ENCODE peak calls at places on chromosome 13, in four cellular contexts. One of them, this sample, is unnamed. For H3K4me1, the result is how much of the 10 kb centered on the place peaks cover.

GRCh38 chr13:33578786-33579185 is 239.2 kb upstream of the RFC3 start:
- DNase-seq in SJCRH30: no peak
- DNase-seq in neuronal stem cell: no peak
- DNase-seq in cardiac muscle cell: peak
- DNase-seq in this sample: no peak

GRCh38 chr13:73370066-73370465 is 311.3 kb downstream of the KLF5 start:
- DNase-seq in SJCRH30: no peak
- DNase-seq in neuronal stem cell: no peak
- DNase-seq in cardiac muscle cell: no peak
- DNase-seq in this sample: no peak

GRCh38 chr13:24664726-24665409 is 15.3 kb upstream of the ATP12A start:
- DNase-seq in SJCRH30: no peak
- DNase-seq in cardiac muscle cell: no peak
- DNase-seq in neuronal stem cell: no peak
- DNase-seq in this sample: no peak

GRCh38 chr13:76473552-76474134 is 412.6 kb downstream of the KCTD12 start:
- DNase-seq in neuronal stem cell: peak
- DNase-seq in cardiac muscle cell: peak
- DNase-seq in SJCRH30: peak
- DNase-seq in this sample: peak

GRCh38 chr13:44088911-44089851 is 209.5 kb downstream of the LACC1 start:
- DNase-seq in SJCRH30: no peak
- DNase-seq in neuronal stem cell: no peak
- DNase-seq in cardiac muscle cell: no peak
- DNase-seq in this sample: no peak

GRCh38 chr13:73060251-73061160 is 1.7 kb downstream of the KLF5 start:
- DNase-seq in cardiac muscle cell: peak
- DNase-seq in SJCRH30: peak
- DNase-seq in neuronal stem cell: peak
- DNase-seq in this sample: peak

GRCh38 chr13:21638319-21639282 is 32.3 kb upstream of the FGF9 start:
- DNase-seq in SJCRH30: no peak
- DNase-seq in neuronal stem cell: peak
- DNase-seq in cardiac muscle cell: peak
- DNase-seq in this sample: no peak

GRCh38 chr13:58655086-58655485 is 1023.5 kb downstream of the PCDH17 start:
- DNase-seq in SJCRH30: no peak
- DNase-seq in neuronal stem cell: no peak
- DNase-seq in cardiac muscle cell: no peak
- DNase-seq in this sample: no peak

GRCh38 chr13:88464851-88465250 is 793.7 kb downstream of the SLITRK5 start:
- DNase-seq in cardiac muscle cell: no peak
- DNase-seq in neuronal stem cell: no peak
- DNase-seq in SJCRH30: no peak
- DNase-seq in this sample: no peak

GRCh38 chr13:77291779-77292178 is 35.1 kb downstream of the MYCBP2 start:
- DNase-seq in cardiac muscle cell: no peak
- DNase-seq in neuronal stem cell: no peak
- DNase-seq in SJCRH30: no peak
- DNase-seq in this sample: no peak

GRCh38 chr13:34401741-34402140 is 540.3 kb upstream of the NBEA start:
- DNase-seq in cardiac muscle cell: no peak
- DNase-seq in neuronal stem cell: no peak
- DNase-seq in SJCRH30: no peak
- DNase-seq in this sample: no peak

GRCh38 chr13:79904581-79904980 is 423.6 kb downstream of the NDFIP2 start:
- DNase-seq in neuronal stem cell: no peak
- DNase-seq in cardiac muscle cell: no peak
- DNase-seq in SJCRH30: no peak
- DNase-seq in this sample: no peak

GRCh38 chr13:91119643-91120042 is 227.8 kb upstream of the MIR17HG start:
- DNase-seq in SJCRH30: no peak
- DNase-seq in neuronal stem cell: no peak
- DNase-seq in cardiac muscle cell: no peak
- DNase-seq in this sample: no peak

GRCh38 chr13:60583196-60583908 is 186.3 kb downstream of the TDRD3 start:
- DNase-seq in neuronal stem cell: no peak
- DNase-seq in cardiac muscle cell: peak
- DNase-seq in SJCRH30: no peak
- DNase-seq in this sample: no peak

GRCh38 chr13:94710081-94710809 is 2.1 kb downstream of the SOX21 start:
- DNase-seq in SJCRH30: no peak
- DNase-seq in neuronal stem cell: no peak
- DNase-seq in cardiac muscle cell: no peak
- DNase-seq in this sample: no peak
- H3K4me1 ChIP-seq in SJCRH30: under half
- H3K4me1 ChIP-seq in neuronal stem cell: under half
- H3K4me1 ChIP-seq in cardiac muscle cell: under half
- H3K4me1 ChIP-seq in this sample: under half

DNA sequence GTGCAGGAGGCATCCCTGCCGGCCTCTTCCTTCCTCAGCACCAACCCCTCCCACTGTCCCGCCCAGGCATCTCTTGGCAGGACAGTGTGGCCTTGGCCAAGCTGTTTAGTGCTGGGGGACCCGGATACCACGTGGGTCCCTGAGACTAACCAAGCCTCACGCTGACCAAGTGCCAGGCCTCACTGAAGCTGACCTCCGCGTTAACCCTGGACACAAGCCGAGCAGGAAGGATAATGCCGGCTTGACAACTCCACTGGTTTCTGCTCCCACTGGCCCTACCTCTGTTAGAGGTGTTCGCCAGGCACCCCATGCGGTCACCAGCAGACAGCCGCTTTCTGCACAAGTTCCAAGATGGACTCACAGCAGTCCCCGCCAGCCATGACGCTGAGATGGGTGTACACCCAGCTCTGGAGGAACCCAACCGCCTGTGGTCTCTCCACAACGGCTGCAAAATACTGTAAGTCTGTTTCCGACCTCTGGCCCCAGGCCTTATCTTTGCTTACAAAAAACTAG is 12.4 kb downstream of the GRTP1 start:
- DNase-seq in neuronal stem cell: no peak
- DNase-seq in SJCRH30: peak
- DNase-seq in cardiac muscle cell: peak
- DNase-seq in this sample: no peak
- H3K4me3 ChIP-seq in neuronal stem cell: no peak
- H3K4me3 ChIP-seq in SJCRH30: peak
- H3K4me3 ChIP-seq in cardiac muscle cell: no peak
- H3K4me3 ChIP-seq in this sample: no peak

DNA sequence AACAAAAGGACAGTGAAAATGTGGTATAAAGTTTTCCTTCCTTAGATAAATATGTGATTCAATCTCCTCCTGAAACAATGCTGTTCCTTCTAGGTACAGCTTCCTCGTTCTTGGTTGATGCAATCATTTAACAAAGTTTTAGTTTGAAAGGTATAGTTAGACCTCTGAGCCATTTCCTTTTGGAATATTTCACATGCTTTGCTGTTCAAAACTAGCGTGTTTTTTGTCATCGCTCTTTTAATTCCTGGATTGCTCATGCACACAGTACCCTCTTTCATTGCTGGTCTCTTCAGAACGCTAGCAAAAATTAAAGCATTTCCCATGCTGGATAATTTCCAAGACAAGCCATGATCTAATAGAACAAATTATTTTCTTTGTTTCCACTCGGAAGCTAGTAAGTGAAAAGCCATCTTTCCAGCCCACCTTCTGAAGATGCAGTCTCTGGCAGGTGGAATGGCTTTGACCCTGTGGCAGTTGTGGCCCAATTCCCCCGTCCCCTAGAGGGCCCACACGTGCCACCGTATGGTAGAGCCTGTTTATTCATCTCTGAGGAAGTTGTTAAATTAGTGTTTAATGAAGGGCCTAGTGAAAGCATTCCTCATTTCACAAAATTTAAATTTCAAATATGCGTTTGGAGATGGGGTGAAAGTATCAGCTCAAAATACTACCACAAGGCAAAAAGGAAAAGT is 1040.6 kb upstream of the SLC10A2 start:
- DNase-seq in neuronal stem cell: no peak
- DNase-seq in SJCRH30: no peak
- DNase-seq in cardiac muscle cell: peak
- DNase-seq in this sample: no peak
- H3K4me1 ChIP-seq in neuronal stem cell: under half
- H3K4me1 ChIP-seq in SJCRH30: under half
- H3K4me1 ChIP-seq in cardiac muscle cell: under half
- H3K4me1 ChIP-seq in this sample: under half

DNA sequence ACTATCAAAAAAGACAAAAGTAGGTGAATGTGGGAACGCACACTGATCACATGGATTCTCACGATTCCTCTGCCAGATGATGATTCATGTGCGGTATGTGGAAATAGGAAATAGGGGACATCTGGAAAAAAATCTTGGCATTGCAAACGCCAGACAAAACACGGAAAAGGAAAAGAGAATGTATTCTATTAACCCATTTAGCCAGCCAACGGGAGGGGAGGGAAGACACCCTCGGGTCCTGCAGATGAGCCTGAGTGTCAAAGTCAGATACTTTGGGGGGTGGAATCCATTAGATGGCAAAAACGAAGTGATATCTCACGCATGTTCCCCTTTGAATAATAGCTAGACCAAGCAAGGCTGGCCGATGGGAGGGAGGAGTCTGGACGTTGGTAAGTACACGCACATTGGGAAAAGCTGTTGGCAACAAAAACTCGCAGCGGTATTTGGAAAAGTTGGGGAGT is 73.7 kb downstream of the COL4A1 start:
- DNase-seq in SJCRH30: no peak
- DNase-seq in neuronal stem cell: no peak
- DNase-seq in cardiac muscle cell: peak
- DNase-seq in this sample: no peak
- H3K4me3 ChIP-seq in SJCRH30: no peak
- H3K4me3 ChIP-seq in neuronal stem cell: no peak
- H3K4me3 ChIP-seq in cardiac muscle cell: no peak
- H3K4me3 ChIP-seq in this sample: no peak

GRCh38 chr13:98944336-98944735 is 33.5 kb downstream of the DOCK9 start:
- DNase-seq in cardiac muscle cell: no peak
- DNase-seq in neuronal stem cell: no peak
- DNase-seq in SJCRH30: no peak
- DNase-seq in this sample: no peak
- H3K4me1 ChIP-seq in cardiac muscle cell: under half
- H3K4me1 ChIP-seq in neuronal stem cell: under half
- H3K4me1 ChIP-seq in SJCRH30: under half
- H3K4me1 ChIP-seq in this sample: under half

GRCh38 chr13:26186995-26187394 is 35.1 kb downstream of the RNF6 start:
- DNase-seq in neuronal stem cell: no peak
- DNase-seq in SJCRH30: no peak
- DNase-seq in cardiac muscle cell: no peak
- DNase-seq in this sample: no peak
- H3K4me3 ChIP-seq in neuronal stem cell: peak
- H3K4me3 ChIP-seq in SJCRH30: peak
- H3K4me3 ChIP-seq in cardiac muscle cell: no peak
- H3K4me3 ChIP-seq in this sample: peak

DNA sequence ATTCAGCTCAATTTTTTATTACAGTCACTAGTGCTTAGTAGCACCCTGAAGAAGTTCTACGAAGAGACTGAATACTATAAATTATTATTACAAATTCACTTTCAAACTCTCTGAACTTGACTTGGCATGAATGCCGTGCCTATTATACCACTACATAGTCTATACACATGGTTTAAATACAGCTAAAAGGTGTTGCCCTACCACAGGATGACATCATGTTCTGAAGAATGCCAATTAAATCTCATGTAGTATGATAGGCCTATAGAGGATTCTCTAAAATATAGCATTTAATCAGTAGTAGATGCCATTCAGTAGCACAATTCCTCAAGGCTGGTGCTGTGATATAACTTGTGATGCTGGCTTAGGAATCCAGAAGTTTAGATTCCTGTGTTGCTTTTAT is 16.7 kb upstream of the POSTN start:
- DNase-seq in SJCRH30: no peak
- DNase-seq in neuronal stem cell: no peak
- DNase-seq in cardiac muscle cell: no peak
- DNase-seq in this sample: no peak
- H3K4me1 ChIP-seq in SJCRH30: under half
- H3K4me1 ChIP-seq in neuronal stem cell: under half
- H3K4me1 ChIP-seq in cardiac muscle cell: under half
- H3K4me1 ChIP-seq in this sample: under half

GRCh38 chr13:113419531-113420183 is 33.6 kb downstream of the ADPRHL1 start:
- DNase-seq in cardiac muscle cell: no peak
- DNase-seq in neuronal stem cell: no peak
- DNase-seq in SJCRH30: no peak
- DNase-seq in this sample: no peak
- H3K4me3 ChIP-seq in cardiac muscle cell: no peak
- H3K4me3 ChIP-seq in neuronal stem cell: no peak
- H3K4me3 ChIP-seq in SJCRH30: no peak
- H3K4me3 ChIP-seq in this sample: no peak

GRCh38 chr13:29810145-29810742 is 40.2 kb downstream of the UBL3 start:
- DNase-seq in cardiac muscle cell: peak
- DNase-seq in SJCRH30: no peak
- DNase-seq in neuronal stem cell: no peak
- DNase-seq in this sample: no peak
- H3K4me1 ChIP-seq in cardiac muscle cell: under half
- H3K4me1 ChIP-seq in SJCRH30: under half
- H3K4me1 ChIP-seq in neuronal stem cell: under half
- H3K4me1 ChIP-seq in this sample: under half